ENCODE peak calls at places on chromosomes 2 and 18, in seven cellular contexts. Y is fibroblast of the conjunctiva, J is pons, S is nucleus accumbens, H is kidney glomerular epithelial cell, A is A549, K is activated T-cell treated with anti-CD3 and anti-CD28 coated beads for 1 hour. R is an unnamed sample.

GRCh38 chr2:97742381-97742847 is 29.0 kb downstream of the ZAP70 start:
- DNase-seq in K (no peak), A (no peak), Y (no peak), S (no peak), J (no peak), H (no peak), R (no peak)

GRCh38 chr2:7692657-7693161 is 775.5 kb downstream of the RNF144A start:
- DNase-seq in A (peak), K (no peak), Y (peak), J (no peak), S (no peak), H (peak), R (no peak)

GRCh38 chr2:166961933-166962332 is 73.7 kb downstream of the XIRP2 start:
- DNase-seq in H (no peak), J (no peak), A (no peak), S (no peak), Y (no peak), K (no peak), R (no peak)

GRCh38 chr2:234763051-234763909 is 188.5 kb upstream of the SH3BP4 start:
- DNase-seq in J (no peak), S (no peak), Y (no peak), K (no peak), A (no peak), H (peak), R (no peak)

GRCh38 chr18:49321800-49322461 is 138.5 kb downstream of the DYM start:
- DNase-seq in Y (peak), S (no peak), H (peak), J (no peak), K (no peak), A (no peak), R (no peak)

GRCh38 chr18:47415888-47416287 is 164.4 kb upstream of the SKOR2 start:
- DNase-seq in Y (no peak), S (no peak), K (no peak), J (no peak), A (no peak), H (no peak), R (no peak)

GRCh38 chr2:239459581-239459980 is 58.8 kb upstream of the HDAC4 start:
- DNase-seq in H (no peak), Y (no peak), A (no peak), K (no peak), S (no peak), J (no peak), R (no peak)

GRCh38 chr2:58497189-58497588 is 256.1 kb upstream of the FANCL start:
- DNase-seq in S (no peak), Y (no peak), H (peak), A (no peak), J (no peak), K (no peak), R (no peak)

GRCh38 chr2:206212673-206213513 is 53.2 kb downstream of the EEF1B2 start:
- DNase-seq in A (no peak), J (no peak), K (no peak), S (no peak), H (peak), Y (no peak), R (peak)